ENCODE peak calls at places on chromosomes 3 and 15, in five cellular contexts. F, P, J, G and B are unnamed samples.

GRCh38 chr3:132788299-132788698 is 66.1 kb upstream of the NPHP3 start:
- DNase-seq in P (no peak), F (no peak), G (peak), J (no peak), B (peak)

GRCh38 chr3:149489060-149489690 is 14.7 kb downstream of the TM4SF4 start:
- DNase-seq in P (no peak), F (no peak), G (peak), J (peak), B (no peak)

GRCh38 chr3:100893108-100893507 is 100.1 kb downstream of the ABI3BP start:
- DNase-seq in J (no peak), F (no peak), P (no peak), G (no peak), B (no peak)

GRCh38 chr15:40499931-40500330 is 29.1 kb downstream of the CHST14 start:
- DNase-seq in G (no peak), J (no peak), F (no peak), P (no peak), B (no peak)

GRCh38 chr3:119630562-119631329 is 29.6 kb downstream of the POPDC2 start:
- DNase-seq in F (no peak), G (peak), P (no peak), J (no peak), B (no peak)

GRCh38 chr3:62585861-62586260 is 212.5 kb upstream of the FEZF2 start:
- DNase-seq in F (no peak), P (no peak), J (no peak), G (peak), B (no peak)

GRCh38 chr15:64144565-64145281 is 6.8 kb upstream of the SNX22 start:
- DNase-seq in G (no peak), P (no peak), F (no peak), J (no peak), B (no peak)

GRCh38 chr15:75902129-75902557 is 1.5 kb upstream of the FBXO22 start:
- DNase-seq in P (no peak), J (peak), G (no peak), F (no peak), B (no peak)

GRCh38 chr15:40770147-40770721 is 454 bp downstream of the C15orf62 start:
- DNase-seq in F (no peak), P (no peak), J (no peak), G (no peak), B (no peak)

GRCh38 chr15:72685301-72685924 is 569 bp downstream of the HIGD2B start:
- DNase-seq in F (no peak), J (no peak), G (peak), P (no peak), B (no peak)

GRCh38 chr15:83698294-83698693 is 44.4 kb downstream of the ADAMTSL3 start:
- DNase-seq in F (no peak), J (no peak), G (no peak), P (no peak), B (peak)

GRCh38 chr3:25495726-25496125 is 67.7 kb downstream of the RARB start:
- DNase-seq in F (no peak), J (no peak), G (no peak), P (no peak), B (no peak)

GRCh38 chr3:170414202-170414663 is 4.4 kb upstream of the CLDN11 start:
- DNase-seq in P (no peak), F (no peak), J (peak), G (peak), B (no peak)

GRCh38 chr3:44861412-44862220 is at the start of gene TMEM42:
- DNase-seq in F (peak), G (peak), P (no peak), J (peak), B (peak)

GRCh38 chr15:100842756-100843730 is 36.6 kb upstream of the ALDH1A3 start:
- DNase-seq in F (no peak), G (no peak), P (no peak), J (no peak), B (no peak)

GRCh38 chr3:176430244-176430893 is 766.9 kb downstream of the TBL1XR1 start:
- DNase-seq in F (no peak), J (peak), G (peak), P (no peak), B (no peak)

GRCh38 chr3:141979050-141979671 is 102.7 kb downstream of the ATP1B3 start:
- DNase-seq in F (no peak), P (no peak), J (no peak), G (peak), B (no peak)

GRCh38 chr3:15460891-15461524 is 33.6 kb downstream of the EAF1 start:
- DNase-seq in J (no peak), P (no peak), F (no peak), G (no peak), B (no peak)

GRCh38 chr3:140186421-140186920 is 251.5 kb downstream of the CLSTN2 start:
- DNase-seq in G (no peak), P (no peak), F (no peak), J (no peak), B (no peak)

GRCh38 chr3:185864767-185865166 is 39.9 kb upstream of the IGF2BP2 start:
- DNase-seq in G (no peak), F (no peak), P (no peak), J (no peak), B (no peak)

GRCh38 chr3:149273096-149273751 is 51.6 kb upstream of the CP start:
- DNase-seq in P (no peak), J (peak), G (peak), F (no peak), B (no peak)

GRCh38 chr3:134232976-134233375 is 17.7 kb downstream of the RYK start:
- DNase-seq in J (no peak), G (no peak), F (no peak), P (no peak), B (no peak)

GRCh38 chr15:26864664-26865191 is 2.1 kb upstream of the GABRA5 start:
- DNase-seq in P (no peak), F (peak), G (peak), J (peak), B (no peak)

GRCh38 chr3:160403028-160403545 is 3.6 kb downstream of the SMC4 start:
- DNase-seq in F (no peak), G (peak), J (no peak), P (no peak), B (no peak)

GRCh38 chr3:183555541-183556081 is at the start of gene KLHL6:
- DNase-seq in G (peak), F (no peak), J (no peak), P (no peak), B (no peak)

GRCh38 chr3:13636186-13636585 is 87.3 kb downstream of the FBLN2 start:
- DNase-seq in J (no peak), P (no peak), G (no peak), F (no peak), B (no peak)
- TF ChIP-seq POLR2AphosphoS5 in J (no peak), P (no peak), G (no peak), F (no peak), B (no peak)

GRCh38 chr15:51367322-51367976 is 26.0 kb downstream of the GLDN start:
- DNase-seq in G (no peak), J (no peak), F (no peak), P (no peak), B (no peak)
- TF ChIP-seq CTCF in G (no peak), J (no peak), F (no peak), P (no peak), B (no peak)

DNA sequence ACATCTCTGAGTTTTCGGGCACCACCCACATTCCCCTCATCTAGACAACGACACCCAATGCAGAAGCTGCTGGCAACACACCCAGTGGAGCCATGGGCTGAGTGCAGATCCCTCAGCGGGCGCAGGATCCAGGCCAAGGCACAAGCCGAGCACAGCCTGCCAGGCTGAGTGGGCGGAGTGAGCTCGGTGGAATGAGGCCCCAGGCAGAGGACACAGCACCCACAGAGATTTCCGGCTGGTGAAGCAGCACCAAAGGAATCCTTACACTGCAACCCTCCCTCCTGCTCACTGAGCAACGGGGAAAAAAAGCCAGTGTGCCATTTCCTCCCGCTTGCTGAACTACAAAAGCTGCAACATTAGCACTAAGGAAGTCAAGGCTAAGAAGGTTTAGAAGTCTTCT is 34.2 kb downstream of the ZMAT3 start:
- DNase-seq in F (no peak), G (no peak), J (no peak), P (no peak), B (peak)
- TF ChIP-seq POLR2AphosphoS5 in F (no peak), G (no peak), J (no peak), P (no peak), B (no peak)

GRCh38 chr3:129593230-129593594 is 13.3 kb downstream of the PLXND1 start:
- DNase-seq in J (no peak), P (no peak), F (peak), G (no peak), B (no peak)
- TF ChIP-seq CTCF in J (peak), P (no peak), F (no peak), G (peak), B (no peak)

GRCh38 chr3:127757979-127758378 is 64.3 kb downstream of the MGLL start:
- DNase-seq in P (no peak), F (no peak), G (no peak), J (no peak), B (no peak)

GRCh38 chr3:127762077-127762786 is 60.1 kb downstream of the MGLL start:
- DNase-seq in G (peak), F (no peak), J (no peak), P (no peak), B (no peak)

GRCh38 chr3:127759826-127760225 is 62.5 kb downstream of the MGLL start:
- DNase-seq in F (no peak), J (no peak), G (no peak), P (no peak), B (no peak)

GRCh38 chr3:127761101-127761802 is 61.1 kb downstream of the MGLL start:
- DNase-seq in P (no peak), F (no peak), J (no peak), G (no peak), B (no peak)

DNA sequence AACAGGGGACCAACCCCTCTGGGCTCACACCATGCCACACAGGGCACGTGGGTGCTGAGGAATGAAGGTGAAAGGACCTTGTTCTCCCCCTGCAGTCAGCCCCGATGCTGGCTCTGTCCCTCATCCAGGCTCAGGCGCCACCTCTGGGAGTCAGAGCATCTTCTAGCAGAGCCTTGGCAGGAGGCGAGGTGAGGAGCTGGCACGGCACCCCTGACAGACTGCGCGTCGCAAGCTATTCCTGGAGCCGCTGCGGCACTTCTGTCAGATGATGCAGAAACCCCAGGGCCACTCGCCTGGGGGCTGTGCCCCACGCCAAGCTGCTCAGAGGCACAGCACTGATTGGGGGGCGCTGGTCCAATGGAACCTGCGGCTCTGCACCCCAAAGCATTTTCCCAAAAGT is 62.0 kb downstream of the MGLL start:
- DNase-seq in P (no peak), F (no peak), J (no peak), G (no peak), B (no peak)
- TF ChIP-seq POLR2AphosphoS5 in P (no peak), F (no peak), J (no peak), G (no peak), B (no peak)

GRCh38 chr3:172204716-172205115 is 165.3 kb downstream of the FNDC3B start:
- DNase-seq in J (no peak), F (no peak), P (no peak), G (no peak), B (no peak)

GRCh38 chr3:172201136-172201989 is 162.0 kb downstream of the FNDC3B start:
- DNase-seq in J (no peak), F (no peak), G (peak), P (no peak), B (peak)

GRCh38 chr3:172201990-172202318 is 162.6 kb downstream of the FNDC3B start:
- DNase-seq in J (no peak), P (no peak), G (peak), F (no peak), B (no peak)

GRCh38 chr3:172203522-172204258 is 164.3 kb downstream of the FNDC3B start:
- DNase-seq in G (no peak), P (no peak), F (no peak), J (no peak), B (no peak)

GRCh38 chr3:172202797-172203196 is 163.4 kb downstream of the FNDC3B start:
- DNase-seq in F (no peak), P (no peak), G (no peak), J (no peak), B (no peak)
- TF ChIP-seq CTCF in F (no peak), P (no peak), G (no peak), J (no peak), B (no peak)